ENCODE peak calls at places on chromosome 3, in six cellular contexts. B, C, G, U, O and M are unnamed samples.

GRCh38 chr3:52873433-52874159 is 23.8 kb downstream of the STIMATE start:
- DNase-seq in B (no peak), C (no peak), G (peak; percentile 87), U (peak; percentile 67), O (no peak), M (no peak)

GRCh38 chr3:151386063-151386462 is 1.5 kb upstream of the P2RY12 start:
- DNase-seq in B (no peak), C (no peak), G (no peak), U (no peak), O (no peak), M (no peak)

GRCh38 chr3:156642750-156643728 is 31.4 kb upstream of the TIPARP start:
- DNase-seq in B (no peak), C (no peak), G (no peak), U (peak; percentile 63), O (no peak), M (no peak)

GRCh38 chr3:74137790-74138189 is 476.7 kb downstream of the CNTN3 start:
- DNase-seq in B (no peak), C (no peak), G (no peak), U (no peak), O (no peak), M (no peak)

GRCh38 chr3:187781001-187781400 is 35.7 kb upstream of the BCL6 start:
- DNase-seq in B (no peak), C (no peak), G (no peak), U (peak; percentile 9), O (no peak), M (no peak)

GRCh38 chr3:142498397-142499180 is 50.8 kb upstream of the XRN1 start:
- DNase-seq in B (no peak), C (no peak), G (peak; percentile 6), U (no peak), O (no peak), M (no peak)

GRCh38 chr3:184154909-184155643 is at the start of gene DVL3:
- DNase-seq in B (peak; percentile 72), C (peak; percentile 21), G (peak; percentile 52), U (peak; percentile 64), O (peak; percentile 76), M (peak; percentile 59)

GRCh38 chr3:146884291-146884690 is 279.1 kb upstream of the PLSCR5 start:
- DNase-seq in B (no peak), C (peak; percentile 25), G (no peak), U (no peak), O (no peak), M (no peak)

GRCh38 chr3:65857327-65857726 is 181.4 kb downstream of the MAGI1 start:
- DNase-seq in B (no peak), C (no peak), G (no peak), U (no peak), O (no peak), M (no peak)
- H3K14ac ChIP-seq in B (no peak overlapping the region), C (no peak overlapping the region), G (no peak overlapping the region), U (no peak overlapping the region), O (no peak overlapping the region), M (no peak overlapping the region)

GRCh38 chr3:177947901-177948300 is 588.3 kb upstream of the KCNMB2 start:
- DNase-seq in B (no peak), C (peak; percentile 40), G (no peak), U (no peak), O (no peak), M (no peak)
- H4K91ac ChIP-seq in B (no peak overlapping the region), C (no peak overlapping the region), G (no peak overlapping the region), U (no peak overlapping the region), O (no peak overlapping the region), M (no peak overlapping the region)

DNA sequence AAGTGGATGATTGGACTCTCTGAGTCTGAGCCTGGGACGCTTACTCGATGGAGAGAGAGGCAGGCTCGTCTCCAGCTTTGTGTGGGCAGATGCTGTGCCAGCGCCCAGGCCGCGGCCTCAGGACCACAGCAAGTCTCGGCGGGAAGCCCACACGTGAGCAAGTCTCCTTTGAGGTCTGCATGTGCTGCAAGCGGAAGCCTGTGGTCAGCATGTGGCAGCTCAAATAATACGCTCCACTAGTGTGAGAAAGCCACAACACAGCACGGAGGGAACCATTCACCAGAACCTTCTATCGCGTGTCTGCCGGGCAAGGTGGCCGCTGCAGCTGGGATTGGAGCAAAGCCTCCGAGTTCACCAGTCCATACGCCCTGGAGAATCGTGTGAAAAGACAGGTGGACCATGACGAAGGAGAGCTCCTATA is 81.9 kb upstream of the LRIG1 start:
- DNase-seq in B (no peak), C (no peak), G (no peak), U (no peak), O (no peak), M (no peak)
- H3K14ac ChIP-seq in B (peak overlapping the region; percentile 10), C (no peak overlapping the region), G (no peak overlapping the region), U (no peak overlapping the region), O (no peak overlapping the region), M (no peak overlapping the region)

GRCh38 chr3:20225769-20226168 is 39.8 kb upstream of the SGO1 start:
- DNase-seq in B (peak; percentile 26), C (no peak), G (peak; percentile 3), U (peak; percentile 8), O (no peak), M (no peak)

GRCh38 chr3:20235796-20236195 is 49.8 kb upstream of the SGO1 start:
- DNase-seq in B (no peak), C (no peak), G (no peak), U (no peak), O (no peak), M (no peak)

GRCh38 chr3:20232906-20233305 is 46.9 kb upstream of the SGO1 start:
- DNase-seq in B (no peak), C (no peak), G (no peak), U (no peak), O (no peak), M (no peak)

GRCh38 chr3:20236603-20237002 is 50.6 kb upstream of the SGO1 start:
- DNase-seq in B (no peak), C (no peak), G (no peak), U (no peak), O (no peak), M (no peak)

DNA sequence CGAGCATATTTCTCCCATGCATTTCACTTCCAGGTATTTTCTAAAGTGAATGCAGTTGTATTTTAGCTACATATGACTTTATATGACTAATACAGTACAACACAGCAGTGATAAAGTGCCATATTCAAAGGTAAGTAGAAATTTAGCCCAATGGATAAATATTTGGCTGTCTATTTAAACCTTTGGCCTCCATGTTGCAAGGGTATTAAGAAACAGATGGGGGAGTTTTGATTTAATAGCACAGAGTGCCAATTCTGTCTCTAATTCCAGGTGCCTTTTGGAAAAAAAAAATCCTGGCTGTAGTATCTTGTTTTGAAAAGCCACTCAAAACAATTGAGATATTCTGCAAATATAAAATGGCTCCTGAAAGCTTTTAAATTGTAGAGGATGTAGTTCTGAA is 44.9 kb upstream of the SGO1 start:
- DNase-seq in B (no peak), C (no peak), G (no peak), U (no peak), O (no peak), M (no peak)
- H4K91ac ChIP-seq in B (no peak overlapping the region), C (no peak overlapping the region), G (no peak overlapping the region), U (no peak overlapping the region), O (no peak overlapping the region), M (no peak overlapping the region)

GRCh38 chr3:89072671-89073070 is 34.8 kb upstream of the EPHA3 start:
- DNase-seq in B (no peak), C (no peak), G (no peak), U (no peak), O (no peak), M (no peak)

GRCh38 chr3:89067736-89068135 is 39.7 kb upstream of the EPHA3 start:
- DNase-seq in B (no peak), C (no peak), G (no peak), U (no peak), O (no peak), M (no peak)
- H3K14ac ChIP-seq in B (no peak overlapping the region), C (no peak overlapping the region), G (no peak overlapping the region), U (no peak overlapping the region), O (no peak overlapping the region), M (no peak overlapping the region)

DNA sequence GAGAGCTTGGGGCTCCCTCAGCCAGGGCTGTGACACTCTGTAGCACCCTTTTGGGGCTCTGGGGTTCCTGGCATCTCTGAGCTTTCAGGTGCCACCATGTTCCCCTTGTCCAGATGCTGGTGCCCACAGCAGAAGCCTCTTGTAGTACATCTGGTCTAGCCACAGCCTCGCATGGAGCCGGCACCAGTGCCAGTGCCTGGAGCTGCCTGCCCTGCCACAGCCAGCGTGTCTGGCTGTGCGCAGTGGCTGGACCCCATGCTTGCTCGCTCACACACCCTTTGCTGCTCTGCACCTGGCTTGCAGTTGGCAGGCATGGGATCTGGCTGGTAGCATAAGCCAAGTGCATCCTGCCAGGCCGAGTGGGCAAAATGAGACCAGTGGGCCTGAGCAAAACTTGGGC is 744.8 kb upstream of the GBE1 start:
- DNase-seq in B (no peak), C (no peak), G (no peak), U (no peak), O (no peak), M (no peak)
- H4K91ac ChIP-seq in B (no peak overlapping the region), C (no peak overlapping the region), G (no peak overlapping the region), U (no peak overlapping the region), O (no peak overlapping the region), M (no peak overlapping the region)

DNA sequence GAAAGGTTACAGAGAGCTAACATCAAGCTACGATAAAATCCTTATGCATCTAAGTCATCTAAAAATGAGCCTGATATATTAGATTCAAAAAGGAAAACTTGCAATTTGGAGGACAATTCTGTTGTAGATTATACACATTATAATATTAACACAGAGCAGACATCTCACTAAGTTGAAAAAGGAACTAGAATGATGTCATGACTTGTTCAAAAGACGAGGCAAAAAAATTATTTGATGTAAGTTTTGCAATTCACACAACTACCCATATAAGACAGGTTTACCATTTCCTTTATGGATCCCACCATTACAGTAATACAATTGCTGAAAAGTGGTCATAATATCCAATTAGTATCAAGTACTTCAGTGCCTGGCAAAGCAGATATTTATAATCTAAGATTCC is 15.9 kb downstream of the SATB1 start:
- DNase-seq in B (no peak), C (no peak), G (no peak), U (no peak), O (no peak), M (no peak)
- H3K14ac ChIP-seq in B (no peak overlapping the region), C (no peak overlapping the region), G (no peak overlapping the region), U (no peak overlapping the region), O (no peak overlapping the region), M (no peak overlapping the region)

GRCh38 chr3:33624756-33625155 is 93.3 kb downstream of the CLASP2 start:
- DNase-seq in B (no peak), C (no peak), G (no peak), U (no peak), O (no peak), M (no peak)
- H4K91ac ChIP-seq in B (no peak overlapping the region), C (no peak overlapping the region), G (no peak overlapping the region), U (no peak overlapping the region), O (no peak overlapping the region), M (no peak overlapping the region)